ENCODE peak calls at places on chromosomes 13 and 19, in seven cellular contexts. S is thoracic aorta; X is chondrocyte; J is astrocyte of the spinal cord; R is tibial artery; I is stimulated activated CD4-positive, alpha-beta T cell treated with anti-CD3 and anti-CD28 coated beads, TNF-alpha, amount 100 ng/mL, for 48 hours; B is epithelial cell of esophagus. W is an unnamed sample.

GRCh38 chr13:58056411-58056810 is 424.9 kb downstream of the PCDH17 start:
- DNase-seq in R (no peak), I (no peak), S (no peak), X (no peak), B (no peak), J (no peak), W (no peak)

GRCh38 chr19:50500060-50500752 is 10.8 kb downstream of the JOSD2 start:
- DNase-seq in I (no peak), J (no peak), S (no peak), X (peak; percentile 84), B (no peak), R (no peak), W (no peak)

GRCh38 chr13:71607575-71607974 is 259.4 kb downstream of the DACH1 start:
- DNase-seq in S (no peak), J (no peak), B (no peak), X (no peak), R (no peak), I (no peak), W (no peak)

GRCh38 chr19:37719111-37719926 is at the start of gene ZNF607:
- DNase-seq in S (peak; percentile 33), I (peak; percentile 69), R (peak; percentile 93), J (peak; percentile 91), B (peak; percentile 93), X (peak; percentile 97), W (peak; percentile 96)

GRCh38 chr19:14563989-14564650 is 7.7 kb downstream of the NDUFB7 start:
- DNase-seq in R (no peak), S (no peak), I (no peak), J (peak; percentile 9), X (no peak), B (peak; percentile 70), W (no peak)

GRCh38 chr13:42732073-42732472 is 49.3 kb upstream of the FAM216B start:
- DNase-seq in I (no peak), S (no peak), R (no peak), B (no peak), X (no peak), J (no peak), W (no peak)

GRCh38 chr19:1847684-1848398 is 442 bp downstream of the REXO1 start:
- DNase-seq in X (no peak), B (peak; percentile 57), R (peak; percentile 69), J (peak; percentile 39), I (no peak), S (no peak), W (no peak)

GRCh38 chr19:19533826-19534225 is 4.2 kb upstream of the CILP2 start:
- DNase-seq in B (no peak), I (no peak), X (no peak), J (no peak), S (no peak), R (no peak), W (no peak)

GRCh38 chr13:90315061-90315460 is 1032.4 kb upstream of the MIR17HG start:
- DNase-seq in I (no peak), B (no peak), S (no peak), J (no peak), X (no peak), R (no peak), W (no peak)

GRCh38 chr13:46267166-46267565 is 55.4 kb downstream of the LRRC63 start:
- DNase-seq in J (no peak), R (no peak), X (no peak), S (no peak), I (no peak), B (peak; percentile 17), W (no peak)

GRCh38 chr19:42032428-42032827 is 37.6 kb downstream of the GRIK5 start:
- DNase-seq in S (no peak), B (no peak), X (no peak), I (no peak), R (no peak), J (no peak), W (no peak)

GRCh38 chr13:39016789-39017188 is 21.1 kb downstream of the PROSER1 start:
- DNase-seq in R (no peak), B (peak; percentile 38), I (no peak), J (peak; percentile 36), X (no peak), S (no peak), W (no peak)

GRCh38 chr19:5985098-5985783 is 7.3 kb upstream of the RANBP3 start:
- DNase-seq in I (no peak), S (no peak), R (no peak), J (peak; percentile 45), B (peak; percentile 64), X (no peak), W (no peak)

GRCh38 chr19:47036233-47036651 is 12.2 kb downstream of the TMEM160 start:
- DNase-seq in R (no peak), B (peak; percentile 39), I (no peak), X (no peak), J (no peak), S (no peak), W (no peak)

GRCh38 chr13:49540552-49540951 is 44.8 kb downstream of the PHF11 start:
- DNase-seq in S (no peak), I (no peak), X (no peak), R (no peak), B (peak; percentile 15), J (peak; percentile 44), W (no peak)

GRCh38 chr13:25227690-25228089 is 55.6 kb upstream of the AMER2 start:
- DNase-seq in R (no peak), B (no peak), X (no peak), S (no peak), I (no peak), J (no peak), W (no peak)

GRCh38 chr13:89061821-89062220 is 1390.7 kb downstream of the SLITRK5 start:
- DNase-seq in S (no peak), X (no peak), R (no peak), I (no peak), B (no peak), J (no peak), W (no peak)

GRCh38 chr19:53463263-53463662 is 4.3 kb upstream of the ZNF813 start:
- DNase-seq in J (peak; percentile 24), B (no peak), S (no peak), X (no peak), R (no peak), I (no peak), W (no peak)

GRCh38 chr19:33622809-33623511 is 1.2 kb downstream of the CHST8 start:
- DNase-seq in J (no peak), B (no peak), S (no peak), X (peak; percentile 59), R (no peak), I (no peak), W (no peak)

GRCh38 chr13:73248711-73249580 is 190.1 kb downstream of the KLF5 start:
- DNase-seq in I (no peak), S (no peak), B (peak; percentile 95), X (no peak), R (no peak), J (no peak), W (no peak)

GRCh38 chr13:109779074-109779473 is 7.3 kb downstream of the IRS2 start:
- DNase-seq in R (no peak), B (no peak), S (no peak), I (no peak), J (peak; percentile 27), X (no peak), W (no peak)

W was measured in osteocyte.